ENCODE peak calls at places on chromosome 5, in seven cellular contexts. N is neural progenitor cell, L is glutamatergic neuron, F is left lung, Q is epithelial cell of esophagus, A is H9, R is pancreas. H is an unnamed sample.

GRCh38 chr5:107121793-107122519 is 548.8 kb downstream of the EFNA5 start:
- DNase-seq in N (no peak), L (no peak), F (no peak), Q (no peak), A (no peak), R (no peak), H (no peak)

GRCh38 chr5:34618666-34619065 is 37.5 kb upstream of the RAI14 start:
- DNase-seq in N (no peak), L (no peak), F (no peak), Q (no peak), A (no peak), R (no peak), H (no peak)

GRCh38 chr5:174998131-174998730 is 273.8 kb downstream of the MSX2 start:
- DNase-seq in N (no peak), L (no peak), F (no peak), Q (no peak), A (no peak), R (no peak), H (no peak)

GRCh38 chr5:2187156-2187555 is 304.4 kb upstream of the IRX4 start:
- DNase-seq in N (no peak), L (no peak), F (no peak), Q (no peak), A (no peak), R (no peak), H (no peak)

GRCh38 chr5:6080436-6080835 is 297.9 kb downstream of the MED10 start:
- DNase-seq in N (no peak), L (no peak), F (no peak), Q (no peak), A (no peak), R (no peak), H (no peak)

GRCh38 chr5:133612021-133612860 is at the start of gene FSTL4:
- DNase-seq in N (peak), L (peak), F (peak), Q (peak), A (peak), R (peak), H (peak)

GRCh38 chr5:151686673-151687378 is at the start of gene SPARC:
- DNase-seq in N (peak), L (peak), F (peak), Q (peak), A (peak), R (peak), H (peak)

GRCh38 chr5:102958481-102959011 is 161.4 kb downstream of the GIN1 start:
- DNase-seq in N (no peak), L (no peak), F (no peak), Q (peak), A (no peak), R (no peak), H (no peak)

GRCh38 chr5:109041319-109041718 is 293.6 kb downstream of the FER start:
- DNase-seq in N (no peak), L (no peak), F (no peak), Q (no peak), A (no peak), R (no peak), H (no peak)

GRCh38 chr5:59768204-59769040 is 125.1 kb downstream of the PDE4D start:
- DNase-seq in N (peak), L (peak), F (peak), Q (peak), A (peak), R (peak), H (peak)

GRCh38 chr5:67807116-67807888 is 408.3 kb upstream of the PIK3R1 start:
- DNase-seq in N (no peak), L (no peak), F (no peak), Q (peak), A (no peak), R (no peak), H (no peak)

GRCh38 chr5:76084496-76085285 is 1.5 kb downstream of the SV2C start:
- DNase-seq in N (peak), L (peak), F (no peak), Q (no peak), A (peak), R (no peak), H (no peak)

GRCh38 chr5:136994154-136994553 is 505.0 kb downstream of the SPOCK1 start:
- DNase-seq in N (no peak), L (no peak), F (no peak), Q (no peak), A (no peak), R (no peak), H (no peak)

GRCh38 chr5:64838376-64838775 is 69.6 kb downstream of the CWC27 start:
- DNase-seq in N (no peak), L (no peak), F (no peak), Q (peak), A (no peak), R (no peak), H (no peak)

GRCh38 chr5:55407059-55407684 is 99.4 kb downstream of the MTREX start:
- DNase-seq in N (peak), L (no peak), F (no peak), Q (peak), A (no peak), R (no peak), H (peak)

GRCh38 chr5:75395277-75395676 is 58.3 kb downstream of the HMGCR start:
- DNase-seq in N (no peak), L (no peak), F (no peak), Q (no peak), A (no peak), R (no peak), H (no peak)

GRCh38 chr5:179763215-179763945 is 30.4 kb upstream of the LTC4S start:
- DNase-seq in N (peak), L (peak), F (peak), Q (peak), A (peak), R (peak), H (peak)

GRCh38 chr5:14270212-14270702 is 127.1 kb downstream of the TRIO start:
- DNase-seq in N (peak), L (no peak), F (no peak), Q (peak), A (peak), R (no peak), H (peak)

GRCh38 chr5:33059081-33059480 is 348.0 kb downstream of the NPR3 start:
- DNase-seq in N (no peak), L (no peak), F (no peak), Q (peak), A (no peak), R (no peak), H (no peak)

GRCh38 chr5:86999951-87000350 is 267.7 kb upstream of the RASA1 start:
- DNase-seq in N (no peak), L (no peak), F (no peak), Q (no peak), A (no peak), R (no peak), H (no peak)

GRCh38 chr5:76467221-76467620 is 64.1 kb downstream of the IQGAP2 start:
- DNase-seq in N (no peak), L (no peak), F (no peak), Q (no peak), A (no peak), R (no peak), H (no peak)

GRCh38 chr5:51376504-51376903 is 6.7 kb upstream of the ISL1 start:
- DNase-seq in N (peak), L (peak), F (no peak), Q (no peak), A (no peak), R (no peak), H (no peak)

GRCh38 chr5:115181757-115182156 is 12.0 kb upstream of the TRIM36 start:
- DNase-seq in N (no peak), L (no peak), F (no peak), Q (no peak), A (no peak), R (no peak), H (no peak)

GRCh38 chr5:129074903-129075302 is 19.6 kb upstream of the ISOC1 start:
- DNase-seq in N (no peak), L (no peak), F (no peak), Q (no peak), A (no peak), R (no peak), H (no peak)

GRCh38 chr5:142012186-142012785 is 541 bp downstream of the GNPDA1 start:
- DNase-seq in N (peak), L (peak), F (peak), Q (peak), A (peak), R (peak), H (peak)

DNA sequence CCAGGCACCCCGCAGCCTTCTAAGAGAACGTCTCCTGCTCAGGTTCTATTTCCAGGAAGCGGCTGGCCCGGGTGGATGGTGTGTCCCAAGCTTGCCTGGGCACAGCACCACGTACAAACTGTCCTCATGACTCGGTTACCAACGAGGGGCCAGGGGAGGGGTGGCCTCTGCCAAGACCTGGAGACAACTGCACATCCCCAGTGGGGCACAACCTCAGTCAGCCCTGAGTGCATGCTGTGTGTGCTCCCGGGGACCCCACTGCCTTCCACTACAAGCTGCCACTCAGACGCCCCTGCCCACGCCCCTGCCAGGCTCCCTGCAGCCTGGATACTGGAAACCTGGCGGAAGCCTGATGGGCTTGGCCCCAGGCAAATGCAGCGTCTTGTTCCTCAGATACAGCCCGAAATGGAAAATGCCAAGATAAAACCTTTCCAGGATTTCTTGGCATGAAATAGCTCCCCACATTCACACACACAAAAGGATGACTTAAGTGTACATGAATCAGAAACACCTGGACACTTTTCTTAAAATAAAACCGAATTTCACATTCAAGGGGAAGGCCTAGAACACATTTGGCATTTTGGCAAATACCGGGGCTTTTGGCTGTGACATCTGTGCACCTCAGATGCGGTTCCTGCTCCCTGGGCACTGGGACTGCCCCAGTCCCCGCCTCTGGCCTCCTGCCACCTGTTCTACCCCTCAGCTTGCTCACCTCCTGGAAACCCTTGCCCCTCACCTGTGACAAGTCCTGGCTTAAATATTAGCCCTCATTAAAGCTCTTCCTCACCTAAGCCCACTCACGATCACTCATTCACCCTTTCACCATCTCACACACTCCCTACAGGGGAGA is 62.5 kb downstream of the COL23A1 start:
- DNase-seq in N (no peak), L (no peak), F (no peak), Q (no peak), A (no peak), R (no peak), H (no peak)
- TF ChIP-seq CTCF in N (no peak), L (no peak), F (no peak), Q (no peak), A (no peak), R (no peak), H (no peak)

DNA sequence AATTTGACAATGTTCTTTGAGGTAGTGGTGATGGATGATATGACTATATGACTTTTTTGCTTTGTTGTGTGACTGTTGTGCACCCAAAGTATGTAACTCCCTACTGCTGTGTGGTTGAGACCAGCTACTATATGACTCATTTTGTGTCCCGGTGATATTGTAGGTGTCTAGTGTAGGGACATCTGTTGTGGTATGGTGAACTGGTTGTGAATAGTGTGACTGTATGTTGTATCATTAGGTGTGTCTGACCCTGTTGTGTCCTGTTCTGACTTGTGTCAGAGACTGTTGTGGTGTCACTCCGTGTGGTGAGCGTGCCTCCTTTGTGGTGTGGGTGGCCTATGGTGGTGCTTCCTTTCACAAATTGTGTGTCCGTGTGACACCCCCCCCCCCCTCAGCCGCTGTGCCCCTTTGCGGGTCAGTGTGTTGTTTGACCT is 11.2 kb upstream of the CXXC5 start:
- DNase-seq in N (no peak), L (no peak), F (no peak), Q (peak), A (no peak), R (no peak), H (no peak)
- TF ChIP-seq CTCF in N (no peak), L (peak), F (no peak), Q (no peak), A (no peak), R (no peak), H (no peak)

DNA sequence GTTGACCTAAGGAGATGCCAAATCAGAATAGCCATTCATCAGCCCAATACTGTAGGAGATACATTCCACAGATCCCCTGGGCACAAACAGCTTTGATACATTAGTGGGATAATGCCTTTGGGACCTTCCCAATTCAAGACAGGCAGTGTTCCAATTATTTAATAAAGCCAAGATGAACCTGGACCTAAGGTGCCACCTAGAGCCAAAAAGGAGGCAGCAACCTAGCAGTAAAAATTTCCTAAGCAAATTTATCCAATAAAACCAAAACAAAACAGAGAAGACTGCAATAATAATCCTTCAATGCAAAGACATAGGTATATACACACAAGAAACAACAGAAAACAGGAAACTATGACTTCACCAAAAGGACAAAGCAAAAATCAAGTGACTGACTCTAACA is 253.0 kb downstream of the HINT1 start:
- DNase-seq in N (peak), L (no peak), F (no peak), Q (peak), A (no peak), R (no peak), H (no peak)
- TF ChIP-seq CTCF in N (peak), L (no peak), F (no peak), Q (peak), A (peak), R (no peak), H (no peak)

DNA sequence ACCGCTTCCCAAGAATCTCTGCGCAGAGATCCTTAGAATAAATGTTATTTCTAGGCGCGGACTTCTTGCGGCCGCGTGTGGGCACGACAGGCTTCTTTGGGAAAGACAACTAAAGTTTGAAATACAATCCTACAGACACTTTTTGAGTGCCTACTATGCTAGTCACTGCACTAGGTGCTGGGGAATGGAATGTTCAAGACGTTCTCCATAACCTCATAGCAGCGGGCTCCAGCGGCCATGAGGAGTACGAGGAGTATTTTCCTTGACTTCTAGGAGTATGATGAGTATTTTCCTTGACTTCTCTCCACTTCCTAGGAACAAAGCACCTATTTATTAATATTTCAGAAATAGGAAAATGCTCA is 636 bp upstream of the PWWP2A start:
- DNase-seq in N (no peak), L (no peak), F (no peak), Q (no peak), A (no peak), R (no peak), H (no peak)
- TF ChIP-seq CTCF in N (peak), L (no peak), F (no peak), Q (peak), A (no peak), R (no peak), H (no peak)

GRCh38 chr5:139272471-139273321 is 20.8 kb upstream of the MATR3 start:
- DNase-seq in N (no peak), L (no peak), F (no peak), Q (peak), A (no peak), R (no peak), H (peak)

GRCh38 chr5:139271201-139272027 is 22.1 kb upstream of the MATR3 start:
- DNase-seq in N (no peak), L (no peak), F (no peak), Q (peak), A (no peak), R (no peak), H (no peak)

GRCh38 chr5:139267481-139267880 is 26.1 kb upstream of the MATR3 start:
- DNase-seq in N (no peak), L (no peak), F (no peak), Q (no peak), A (no peak), R (no peak), H (no peak)

GRCh38 chr5:139273322-139273571 is 20.3 kb upstream of the MATR3 start:
- DNase-seq in N (peak), L (peak), F (no peak), Q (no peak), A (peak), R (no peak), H (no peak)

GRCh38 chr5:139268364-139269202 is 25.0 kb upstream of the MATR3 start:
- DNase-seq in N (peak), L (no peak), F (no peak), Q (no peak), A (no peak), R (no peak), H (no peak)
- TF ChIP-seq CTCF in N (peak), L (no peak), F (no peak), Q (peak), A (peak), R (no peak), H (no peak)